ENCODE peak calls at places on chromosome 17, in six cellular contexts. R, I, J, U, C and B are unnamed samples.

GRCh38 chr17:28491860-28492259 is 14.3 kb upstream of the FOXN1 start:
- DNase-seq in R (no peak), I (no peak), J (no peak), U (no peak), C (no peak), B (no peak)

GRCh38 chr17:42563950-42564349 is 2.0 kb downstream of the COASY start:
- DNase-seq in R (no peak), I (no peak), J (no peak), U (no peak), C (no peak), B (no peak)

GRCh38 chr17:28326114-28326513 is 7.1 kb downstream of the TMEM97 start:
- DNase-seq in R (no peak), I (peak), J (no peak), U (no peak), C (no peak), B (no peak)

GRCh38 chr17:3502466-3502865 is 26.7 kb downstream of the ASPA start:
- DNase-seq in R (no peak), I (no peak), J (no peak), U (no peak), C (no peak), B (no peak)

GRCh38 chr17:38898812-38899348 is 26.5 kb upstream of the LASP1NB start:
- DNase-seq in R (no peak), I (no peak), J (no peak), U (no peak), C (no peak), B (no peak)

GRCh38 chr17:34756670-34757021 is 177.3 kb downstream of the TMEM132E start:
- DNase-seq in R (no peak), I (peak), J (no peak), U (no peak), C (no peak), B (peak)

GRCh38 chr17:74202879-74203432 is 522 bp upstream of the RPL38 start:
- DNase-seq in R (no peak), I (no peak), J (no peak), U (no peak), C (peak), B (no peak)

GRCh38 chr17:75588546-75589016 is 981 bp downstream of the MYO15B start:
- DNase-seq in R (no peak), I (no peak), J (no peak), U (no peak), C (peak), B (no peak)

GRCh38 chr17:40931311-40931710 is 6.1 kb downstream of the KRT23 start:
- DNase-seq in R (no peak), I (no peak), J (no peak), U (no peak), C (no peak), B (no peak)

GRCh38 chr17:80352991-80353665 is 61.8 kb upstream of the ENDOV start:
- DNase-seq in R (no peak), I (no peak), J (no peak), U (no peak), C (no peak), B (no peak)

GRCh38 chr17:64687376-64687775 is 25.3 kb upstream of the SMURF2 start:
- DNase-seq in R (no peak), I (no peak), J (no peak), U (no peak), C (no peak), B (no peak)

GRCh38 chr17:77840576-77841160 is 117.8 kb upstream of the TNRC6C start:
- DNase-seq in R (no peak), I (no peak), J (no peak), U (no peak), C (no peak), B (no peak)

GRCh38 chr17:70767102-70767701 is 597.9 kb downstream of the KCNJ2 start:
- DNase-seq in R (peak), I (no peak), J (peak), U (no peak), C (peak), B (peak)

GRCh38 chr17:76095943-76096342 is 7.6 kb downstream of the EXOC7 start:
- DNase-seq in R (no peak), I (no peak), J (no peak), U (no peak), C (no peak), B (no peak)

GRCh38 chr17:77129568-77130301 is 11.0 kb upstream of the SEC14L1 start:
- DNase-seq in R (peak), I (no peak), J (peak), U (no peak), C (no peak), B (no peak)

GRCh38 chr17:58702045-58702476 is 9.7 kb downstream of the RAD51C start:
- DNase-seq in R (no peak), I (no peak), J (no peak), U (no peak), C (no peak), B (no peak)

GRCh38 chr17:65023791-65024190 is 32.7 kb downstream of the GNA13 start:
- DNase-seq in R (no peak), I (no peak), J (no peak), U (no peak), C (no peak), B (no peak)

GRCh38 chr17:78300962-78301820 is 58.7 kb downstream of the SOCS3 start:
- DNase-seq in R (no peak), I (no peak), J (peak), U (no peak), C (no peak), B (no peak)

GRCh38 chr17:40485851-40486512 is 15.4 kb downstream of the TNS4 start:
- DNase-seq in R (peak), I (no peak), J (peak), U (no peak), C (no peak), B (peak)

GRCh38 chr17:41594363-41594915 is 7.7 kb upstream of the KRT14 start:
- DNase-seq in R (no peak), I (no peak), J (no peak), U (no peak), C (no peak), B (no peak)

GRCh38 chr17:43554857-43555256 is 8.7 kb upstream of the ETV4 start:
- DNase-seq in R (no peak), I (no peak), J (no peak), U (no peak), C (no peak), B (no peak)

GRCh38 chr17:46758614-46759013 is 59.9 kb downstream of the WNT3 start:
- DNase-seq in R (peak), I (no peak), J (no peak), U (no peak), C (no peak), B (no peak)

GRCh38 chr17:44767493-44767892 is 8.7 kb downstream of the ADAM11 start:
- DNase-seq in R (no peak), I (peak), J (no peak), U (no peak), C (no peak), B (peak)

GRCh38 chr17:80872999-80873951 is 118.4 kb upstream of the CHMP6 start:
- DNase-seq in R (no peak), I (peak), J (peak), U (peak), C (peak), B (peak)

GRCh38 chr17:57004944-57005579 is 27.1 kb downstream of the SCPEP1 start:
- DNase-seq in R (no peak), I (no peak), J (no peak), U (no peak), C (no peak), B (peak)

GRCh38 chr17:2108170-2108569 is 53.3 kb downstream of the HIC1 start:
- DNase-seq in R (peak), I (no peak), J (no peak), U (no peak), C (no peak), B (no peak)

GRCh38 chr17:49515196-49515770 is 20.2 kb downstream of the NGFR start:
- DNase-seq in R (peak), I (peak), J (peak), U (no peak), C (peak), B (peak)

GRCh38 chr17:37710344-37710886 is 34.4 kb downstream of the HNF1B start:
- DNase-seq in R (peak), I (peak), J (peak), U (peak), C (peak), B (peak)

GRCh38 chr17:45228985-45229517 is 7.4 kb downstream of the FMNL1 start:
- DNase-seq in R (peak), I (peak), J (peak), U (no peak), C (no peak), B (peak)

GRCh38 chr17:64779344-64780095 is 117.4 kb upstream of the SMURF2 start:
- DNase-seq in R (no peak), I (peak), J (no peak), U (no peak), C (no peak), B (peak)

GRCh38 chr17:68048996-68049395 is 13.5 kb downstream of the KPNA2 start:
- DNase-seq in R (no peak), I (peak), J (no peak), U (no peak), C (no peak), B (peak)

GRCh38 chr17:55547027-55547670 is 35.9 kb upstream of the SMIM36 start:
- DNase-seq in R (peak), I (no peak), J (peak), U (no peak), C (no peak), B (no peak)

GRCh38 chr17:81722184-81723120 is 10.4 kb downstream of the SLC25A10 start:
- DNase-seq in R (no peak), I (no peak), J (no peak), U (no peak), C (no peak), B (no peak)

GRCh38 chr17:28370035-28370743 is at the start of gene VTN:
- DNase-seq in R (peak), I (peak), J (peak), U (no peak), C (peak), B (peak)

GRCh38 chr17:53950858-53951250 is 128.1 kb downstream of the KIF2B start:
- DNase-seq in R (no peak), I (no peak), J (no peak), U (no peak), C (no peak), B (no peak)

GRCh38 chr17:36485805-36486203 is 677 bp upstream of the ZNHIT3 start:
- DNase-seq in R (no peak), I (no peak), J (no peak), U (no peak), C (no peak), B (peak)
- H2BK15ac ChIP-seq in R (no peak), I (no peak), J (no peak), U (peak), C (peak), B (no peak)

GRCh38 chr17:260031-260791 is 78.8 kb upstream of the DOC2B start:
- DNase-seq in R (no peak), I (peak), J (no peak), U (peak), C (no peak), B (no peak)

GRCh38 chr17:263773-264172 is 82.3 kb upstream of the DOC2B start:
- DNase-seq in R (no peak), I (no peak), J (no peak), U (no peak), C (no peak), B (no peak)

GRCh38 chr17:260944-261343 is 79.5 kb upstream of the DOC2B start:
- DNase-seq in R (no peak), I (no peak), J (no peak), U (no peak), C (no peak), B (no peak)

GRCh38 chr17:263271-263670 is 81.8 kb upstream of the DOC2B start:
- DNase-seq in R (no peak), I (no peak), J (no peak), U (no peak), C (no peak), B (no peak)

GRCh38 chr17:261640-262039 is 80.2 kb upstream of the DOC2B start:
- DNase-seq in R (no peak), I (no peak), J (no peak), U (no peak), C (no peak), B (no peak)
- H2BK15ac ChIP-seq in R (no peak), I (no peak), J (no peak), U (no peak), C (no peak), B (no peak)

GRCh38 chr17:73050797-73051196 is 41.7 kb downstream of the SLC39A11 start:
- DNase-seq in R (no peak), I (no peak), J (no peak), U (no peak), C (no peak), B (no peak)

GRCh38 chr17:73045722-73046121 is 46.8 kb downstream of the SLC39A11 start:
- DNase-seq in R (no peak), I (no peak), J (no peak), U (no peak), C (no peak), B (no peak)

GRCh38 chr17:73052923-73053322 is 39.6 kb downstream of the SLC39A11 start:
- DNase-seq in R (no peak), I (no peak), J (no peak), U (no peak), C (no peak), B (no peak)

GRCh38 chr17:73043686-73044581 is 48.6 kb downstream of the SLC39A11 start:
- DNase-seq in R (peak), I (no peak), J (no peak), U (no peak), C (no peak), B (no peak)

DNA sequence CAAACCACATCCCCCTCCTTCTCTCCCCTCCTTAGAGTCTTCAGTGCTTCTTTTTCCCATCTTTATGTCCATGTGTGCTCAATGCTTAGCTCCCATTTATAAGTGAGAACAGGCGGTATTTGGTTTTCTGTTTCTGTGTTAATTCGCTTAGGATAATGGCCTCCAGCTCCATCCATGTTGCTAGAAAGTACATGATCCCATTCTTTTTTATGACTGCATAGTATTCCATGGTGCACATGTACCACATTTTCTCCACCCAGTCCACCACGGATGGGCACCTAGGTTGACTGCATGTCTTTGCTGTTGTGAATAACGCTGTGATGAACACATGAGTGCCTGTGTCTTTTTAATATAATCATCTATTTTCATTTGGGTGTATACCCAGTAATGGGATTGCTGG is 44.3 kb downstream of the SLC39A11 start:
- DNase-seq in R (no peak), I (no peak), J (no peak), U (no peak), C (no peak), B (no peak)
- H2BK15ac ChIP-seq in R (no peak), I (no peak), J (no peak), U (no peak), C (no peak), B (no peak)

GRCh38 chr17:59804910-59805381 is 87.8 kb downstream of the TUBD1 start:
- DNase-seq in R (no peak), I (no peak), J (no peak), U (no peak), C (peak), B (no peak)
- H2BK15ac ChIP-seq in R (peak), I (no peak), J (no peak), U (no peak), C (no peak), B (no peak)

GRCh38 chr17:83083368-83084201 is 4.2 kb downstream of the METRNL start:
- DNase-seq in R (peak), I (peak), J (peak), U (peak), C (no peak), B (peak)

GRCh38 chr17:83080641-83081560 is 1.5 kb downstream of the METRNL start:
- DNase-seq in R (peak), I (no peak), J (peak), U (no peak), C (no peak), B (no peak)

GRCh38 chr17:83081561-83082201 is 2.3 kb downstream of the METRNL start:
- DNase-seq in R (peak), I (no peak), J (no peak), U (no peak), C (no peak), B (no peak)

GRCh38 chr17:83082899-83083367 is 3.5 kb downstream of the METRNL start:
- DNase-seq in R (no peak), I (no peak), J (no peak), U (no peak), C (no peak), B (peak)

GRCh38 chr17:83082435-83082834 is 3.0 kb downstream of the METRNL start:
- DNase-seq in R (no peak), I (no peak), J (no peak), U (no peak), C (no peak), B (no peak)
- H2BK15ac ChIP-seq in R (peak), I (no peak), J (no peak), U (no peak), C (no peak), B (no peak)

DNA sequence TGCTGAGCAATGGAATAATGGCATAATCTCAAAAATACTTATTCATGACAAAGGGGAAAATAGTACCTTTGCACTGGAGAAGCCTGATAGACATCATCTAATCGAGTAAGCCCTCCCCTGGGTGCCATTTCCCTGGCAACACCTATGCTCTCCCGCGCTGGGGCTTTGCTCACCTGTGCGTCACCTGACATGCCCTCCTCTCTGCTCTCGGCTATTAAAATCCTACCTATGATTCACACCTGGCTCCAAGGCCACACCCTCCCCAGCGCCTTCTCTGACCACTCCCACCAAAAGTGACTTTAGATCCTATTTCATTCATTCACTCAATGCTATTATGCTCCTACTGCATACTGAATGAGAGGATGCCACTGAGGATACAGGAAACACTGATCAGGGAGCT is 83.8 kb downstream of the NT5M start:
- DNase-seq in R (no peak), I (no peak), J (no peak), U (no peak), C (no peak), B (no peak)
- H2BK15ac ChIP-seq in R (no peak), I (no peak), J (no peak), U (no peak), C (no peak), B (no peak)